ENCODE peak calls at places on chromosomes 4 and X, in six cellular contexts. One of them, this sample, is unnamed.

GRCh38 chr4:121380448-121381147 is at the start of gene QRFPR:
- DNase-seq in neuronal stem cell: peak
- DNase-seq in HT1080: no peak
- DNase-seq in testis: peak
- DNase-seq in BE2C: no peak
- DNase-seq in NCI-H510A treated with DMSO at 0.1 percent for 48 hours: peak
- DNase-seq in this sample: peak

GRCh38 chr4:48033825-48034413 is 17.3 kb downstream of the NIPAL1 start:
- DNase-seq in BE2C: peak
- DNase-seq in testis: peak
- DNase-seq in neuronal stem cell: no peak
- DNase-seq in NCI-H510A treated with DMSO at 0.1 percent for 48 hours: peak
- DNase-seq in HT1080: no peak
- DNase-seq in this sample: peak

GRCh38 chrX:70352473-70352872 is 62.6 kb downstream of the KIF4A start:
- DNase-seq in BE2C: no peak
- DNase-seq in HT1080: no peak
- DNase-seq in testis: no peak
- DNase-seq in neuronal stem cell: peak
- DNase-seq in NCI-H510A treated with DMSO at 0.1 percent for 48 hours: no peak
- DNase-seq in this sample: no peak

GRCh38 chr4:163949976-163950601 is 455.6 kb downstream of the TMA16 start:
- DNase-seq in NCI-H510A treated with DMSO at 0.1 percent for 48 hours: no peak
- DNase-seq in neuronal stem cell: no peak
- DNase-seq in BE2C: peak
- DNase-seq in testis: peak
- DNase-seq in HT1080: no peak
- DNase-seq in this sample: no peak

GRCh38 chrX:77298790-77299189 is 148.4 kb upstream of the FGF16 start:
- DNase-seq in testis: no peak
- DNase-seq in NCI-H510A treated with DMSO at 0.1 percent for 48 hours: no peak
- DNase-seq in HT1080: no peak
- DNase-seq in neuronal stem cell: no peak
- DNase-seq in BE2C: no peak
- DNase-seq in this sample: no peak

GRCh38 chrX:136750364-136750763 is 30.4 kb downstream of the ARHGEF6 start:
- DNase-seq in NCI-H510A treated with DMSO at 0.1 percent for 48 hours: no peak
- DNase-seq in HT1080: peak
- DNase-seq in neuronal stem cell: no peak
- DNase-seq in testis: no peak
- DNase-seq in BE2C: no peak
- DNase-seq in this sample: no peak

GRCh38 chrX:110568396-110568795 is 209.7 kb downstream of the RTL9 start:
- DNase-seq in neuronal stem cell: no peak
- DNase-seq in HT1080: no peak
- DNase-seq in NCI-H510A treated with DMSO at 0.1 percent for 48 hours: no peak
- DNase-seq in BE2C: no peak
- DNase-seq in testis: no peak
- DNase-seq in this sample: no peak

GRCh38 chr4:5232549-5232948 is 181.3 kb downstream of the STK32B start:
- DNase-seq in neuronal stem cell: no peak
- DNase-seq in NCI-H510A treated with DMSO at 0.1 percent for 48 hours: no peak
- DNase-seq in testis: no peak
- DNase-seq in HT1080: no peak
- DNase-seq in BE2C: no peak
- DNase-seq in this sample: no peak

GRCh38 chr4:7844247-7844991 is 95.2 kb downstream of the AFAP1 start:
- DNase-seq in BE2C: peak
- DNase-seq in NCI-H510A treated with DMSO at 0.1 percent for 48 hours: peak
- DNase-seq in HT1080: peak
- DNase-seq in testis: peak
- DNase-seq in neuronal stem cell: peak
- DNase-seq in this sample: peak

GRCh38 chr4:6988016-6988715 is 55.0 kb upstream of the TADA2B start:
- DNase-seq in neuronal stem cell: no peak
- DNase-seq in BE2C: no peak
- DNase-seq in HT1080: no peak
- DNase-seq in testis: peak
- DNase-seq in NCI-H510A treated with DMSO at 0.1 percent for 48 hours: no peak
- DNase-seq in this sample: peak

GRCh38 chr4:13647012-13647411 is 19.5 kb upstream of the BOD1L1 start:
- DNase-seq in HT1080: no peak
- DNase-seq in NCI-H510A treated with DMSO at 0.1 percent for 48 hours: no peak
- DNase-seq in testis: peak
- DNase-seq in BE2C: no peak
- DNase-seq in neuronal stem cell: no peak
- DNase-seq in this sample: no peak

This sample was measured in SK-N-SH.